ENCODE peak calls at places on chromosomes 13 and 19, in six cellular contexts. One of them, this sample, is unnamed.

GRCh38 chr13:93847162-93847561 is 620.6 kb downstream of the GPC6 start:
- DNase-seq in K562: no peak
- DNase-seq in heart right ventricle: no peak
- DNase-seq in BE2C: no peak
- DNase-seq in PC-9: no peak
- DNase-seq in mesothelial cell of epicardium: no peak
- DNase-seq in this sample: no peak

GRCh38 chr19:41894350-41894749 is 11.4 kb downstream of the ARHGEF1 start:
- DNase-seq in K562: no peak
- DNase-seq in heart right ventricle: no peak
- DNase-seq in BE2C: no peak
- DNase-seq in PC-9: no peak
- DNase-seq in mesothelial cell of epicardium: no peak
- DNase-seq in this sample: no peak

GRCh38 chr19:5470264-5470671 is 15.1 kb downstream of the ZNRF4 start:
- DNase-seq in K562: no peak
- DNase-seq in heart right ventricle: no peak
- DNase-seq in BE2C: no peak
- DNase-seq in PC-9: peak
- DNase-seq in mesothelial cell of epicardium: no peak
- DNase-seq in this sample: no peak

GRCh38 chr19:35946203-35946602 is 10.0 kb downstream of the LRFN3 start:
- DNase-seq in K562: no peak
- DNase-seq in heart right ventricle: no peak
- DNase-seq in BE2C: no peak
- DNase-seq in PC-9: no peak
- DNase-seq in mesothelial cell of epicardium: no peak
- DNase-seq in this sample: no peak

GRCh38 chr19:11444059-11444458 is 8.6 kb downstream of the PRKCSH start:
- DNase-seq in K562: no peak
- DNase-seq in heart right ventricle: no peak
- DNase-seq in BE2C: no peak
- DNase-seq in PC-9: no peak
- DNase-seq in mesothelial cell of epicardium: no peak
- DNase-seq in this sample: no peak

GRCh38 chr19:50518091-50519005 is 4.6 kb upstream of the ASPDH start:
- DNase-seq in K562: no peak
- DNase-seq in heart right ventricle: no peak
- DNase-seq in BE2C: no peak
- DNase-seq in PC-9: no peak
- DNase-seq in mesothelial cell of epicardium: no peak
- DNase-seq in this sample: no peak

GRCh38 chr13:50892162-50892944 is 17.2 kb upstream of the RNASEH2B start:
- DNase-seq in K562: no peak
- DNase-seq in heart right ventricle: no peak
- DNase-seq in BE2C: no peak
- DNase-seq in PC-9: no peak
- DNase-seq in mesothelial cell of epicardium: no peak
- DNase-seq in this sample: no peak

GRCh38 chr19:45638930-45639729 is at the start of gene EML2:
- DNase-seq in K562: peak
- DNase-seq in heart right ventricle: no peak
- DNase-seq in BE2C: peak
- DNase-seq in PC-9: no peak
- DNase-seq in mesothelial cell of epicardium: peak
- DNase-seq in this sample: peak

GRCh38 chr19:30022659-30023058 is 80.6 kb downstream of the URI1 start:
- DNase-seq in K562: no peak
- DNase-seq in heart right ventricle: no peak
- DNase-seq in BE2C: no peak
- DNase-seq in PC-9: no peak
- DNase-seq in mesothelial cell of epicardium: no peak
- DNase-seq in this sample: no peak

GRCh38 chr13:75670496-75670895 is 34.4 kb downstream of the LMO7 start:
- DNase-seq in K562: no peak
- DNase-seq in heart right ventricle: no peak
- DNase-seq in BE2C: no peak
- DNase-seq in PC-9: no peak
- DNase-seq in mesothelial cell of epicardium: no peak
- DNase-seq in this sample: no peak

GRCh38 chr19:21314676-21315075 is 14.5 kb downstream of the ZNF708 start:
- DNase-seq in K562: no peak
- DNase-seq in heart right ventricle: no peak
- DNase-seq in BE2C: no peak
- DNase-seq in PC-9: no peak
- DNase-seq in mesothelial cell of epicardium: no peak
- DNase-seq in this sample: no peak

GRCh38 chr19:14843169-14843568 is 5.6 kb downstream of the OR7A10 start:
- DNase-seq in K562: no peak
- DNase-seq in heart right ventricle: no peak
- DNase-seq in BE2C: no peak
- DNase-seq in PC-9: no peak
- DNase-seq in mesothelial cell of epicardium: no peak
- DNase-seq in this sample: no peak

GRCh38 chr13:107034236-107034635 is 466.3 kb upstream of the ARGLU1 start:
- DNase-seq in K562: no peak
- DNase-seq in heart right ventricle: no peak
- DNase-seq in BE2C: no peak
- DNase-seq in PC-9: no peak
- DNase-seq in mesothelial cell of epicardium: no peak
- DNase-seq in this sample: no peak

GRCh38 chr13:30352121-30352520 is 44.8 kb upstream of the KATNAL1 start:
- DNase-seq in K562: no peak
- DNase-seq in heart right ventricle: no peak
- DNase-seq in BE2C: no peak
- DNase-seq in PC-9: no peak
- DNase-seq in mesothelial cell of epicardium: no peak
- DNase-seq in this sample: no peak

GRCh38 chr19:42693760-42694350 is 46.4 kb downstream of the PSG3 start:
- DNase-seq in K562: peak
- DNase-seq in heart right ventricle: no peak
- DNase-seq in BE2C: peak
- DNase-seq in PC-9: peak
- DNase-seq in mesothelial cell of epicardium: no peak
- DNase-seq in this sample: no peak

GRCh38 chr19:49335071-49335783 is at the start of gene CD37:
- DNase-seq in K562: peak
- DNase-seq in heart right ventricle: no peak
- DNase-seq in BE2C: no peak
- DNase-seq in PC-9: no peak
- DNase-seq in mesothelial cell of epicardium: no peak
- DNase-seq in this sample: no peak

GRCh38 chr19:24032651-24033050 is 54.3 kb upstream of the ZNF254 start:
- DNase-seq in K562: no peak
- DNase-seq in heart right ventricle: no peak
- DNase-seq in BE2C: no peak
- DNase-seq in PC-9: no peak
- DNase-seq in mesothelial cell of epicardium: no peak
- DNase-seq in this sample: no peak

GRCh38 chr19:24033962-24034342 is 53.0 kb upstream of the ZNF254 start:
- DNase-seq in K562: no peak
- DNase-seq in heart right ventricle: peak
- DNase-seq in BE2C: peak
- DNase-seq in PC-9: peak
- DNase-seq in mesothelial cell of epicardium: peak
- DNase-seq in this sample: peak

GRCh38 chr19:24033308-24033961 is 53.6 kb upstream of the ZNF254 start:
- DNase-seq in K562: peak
- DNase-seq in heart right ventricle: peak
- DNase-seq in BE2C: peak
- DNase-seq in PC-9: peak
- DNase-seq in mesothelial cell of epicardium: peak
- DNase-seq in this sample: peak

GRCh38 chr19:24029941-24030636 is 56.9 kb upstream of the ZNF254 start:
- DNase-seq in K562: no peak
- DNase-seq in heart right ventricle: no peak
- DNase-seq in BE2C: no peak
- DNase-seq in PC-9: no peak
- DNase-seq in mesothelial cell of epicardium: no peak
- DNase-seq in this sample: no peak
- TF ChIP-seq CTCF in K562: no peak
- TF ChIP-seq CTCF in heart right ventricle: no peak
- TF ChIP-seq CTCF in BE2C: no peak
- TF ChIP-seq CTCF in PC-9: no peak
- TF ChIP-seq CTCF in mesothelial cell of epicardium: no peak
- TF ChIP-seq CTCF in this sample: no peak

GRCh38 chr19:799076-799881 is 2.0 kb downstream of the PTBP1 start:
- DNase-seq in K562: peak
- DNase-seq in heart right ventricle: no peak
- DNase-seq in BE2C: peak
- DNase-seq in PC-9: no peak
- DNase-seq in mesothelial cell of epicardium: no peak
- DNase-seq in this sample: peak
- TF ChIP-seq CTCF in K562: no peak
- TF ChIP-seq CTCF in heart right ventricle: no peak
- TF ChIP-seq CTCF in BE2C: peak
- TF ChIP-seq CTCF in PC-9: peak
- TF ChIP-seq CTCF in mesothelial cell of epicardium: no peak
- TF ChIP-seq CTCF in this sample: no peak

GRCh38 chr19:53422551-53422950 is 9.2 kb upstream of the ZNF761 start:
- DNase-seq in K562: no peak
- DNase-seq in heart right ventricle: no peak
- DNase-seq in BE2C: no peak
- DNase-seq in PC-9: no peak
- DNase-seq in mesothelial cell of epicardium: no peak
- DNase-seq in this sample: no peak

GRCh38 chr19:53424968-53425597 is 6.7 kb upstream of the ZNF761 start:
- DNase-seq in K562: peak
- DNase-seq in heart right ventricle: peak
- DNase-seq in BE2C: peak
- DNase-seq in PC-9: peak
- DNase-seq in mesothelial cell of epicardium: peak
- DNase-seq in this sample: peak
- TF ChIP-seq CTCF in K562: peak
- TF ChIP-seq CTCF in heart right ventricle: peak
- TF ChIP-seq CTCF in BE2C: peak
- TF ChIP-seq CTCF in PC-9: peak
- TF ChIP-seq CTCF in mesothelial cell of epicardium: peak
- TF ChIP-seq CTCF in this sample: peak

DNA sequence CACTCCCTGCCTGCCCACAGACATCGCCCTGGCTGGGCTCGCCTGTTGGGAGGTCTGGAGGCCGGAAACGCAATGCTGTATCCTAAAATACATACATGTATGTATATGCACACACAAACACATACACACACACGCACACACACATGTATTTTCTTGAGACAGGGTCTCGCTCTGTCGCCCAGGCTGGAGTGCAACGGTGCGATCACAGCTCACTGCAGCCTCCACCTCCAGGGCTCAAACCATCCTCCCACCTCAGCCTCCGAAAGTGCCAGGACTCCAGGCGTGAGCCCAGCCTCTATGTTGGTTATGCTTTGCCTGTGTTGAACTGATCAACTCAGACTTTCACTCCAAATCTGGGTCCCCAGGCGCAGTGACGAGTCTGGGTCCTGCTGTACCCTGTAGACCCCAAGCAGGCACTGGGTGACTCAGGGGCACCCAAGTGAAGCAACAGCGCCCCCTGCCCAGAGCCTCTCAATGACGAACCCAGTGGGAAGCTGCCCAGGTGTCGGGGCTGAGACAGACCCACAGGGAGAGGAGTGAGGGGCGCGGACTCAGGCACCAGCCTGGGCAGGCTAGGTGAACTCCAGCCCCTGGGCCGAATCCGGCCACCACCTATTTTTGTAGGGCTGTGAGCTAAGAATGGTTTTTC is 27.4 kb upstream of the CACTIN start:
- DNase-seq in K562: peak
- DNase-seq in heart right ventricle: no peak
- DNase-seq in BE2C: peak
- DNase-seq in PC-9: no peak
- DNase-seq in mesothelial cell of epicardium: no peak
- DNase-seq in this sample: no peak
- TF ChIP-seq CTCF in K562: peak
- TF ChIP-seq CTCF in heart right ventricle: no peak
- TF ChIP-seq CTCF in BE2C: peak
- TF ChIP-seq CTCF in PC-9: peak
- TF ChIP-seq CTCF in mesothelial cell of epicardium: no peak
- TF ChIP-seq CTCF in this sample: no peak

GRCh38 chr19:52570005-52570861 is at the start of gene ZNF701:
- DNase-seq in K562: peak
- DNase-seq in heart right ventricle: peak
- DNase-seq in BE2C: peak
- DNase-seq in PC-9: peak
- DNase-seq in mesothelial cell of epicardium: peak
- DNase-seq in this sample: peak
- TF ChIP-seq CTCF in K562: no peak
- TF ChIP-seq CTCF in heart right ventricle: peak
- TF ChIP-seq CTCF in BE2C: peak
- TF ChIP-seq CTCF in PC-9: peak
- TF ChIP-seq CTCF in mesothelial cell of epicardium: peak
- TF ChIP-seq CTCF in this sample: no peak

GRCh38 chr19:18488403-18488723 is 33.5 kb downstream of the ELL start:
- DNase-seq in K562: no peak
- DNase-seq in heart right ventricle: no peak
- DNase-seq in BE2C: no peak
- DNase-seq in PC-9: no peak
- DNase-seq in mesothelial cell of epicardium: no peak
- DNase-seq in this sample: no peak

GRCh38 chr19:18486746-18487145 is 35.1 kb downstream of the ELL start:
- DNase-seq in K562: no peak
- DNase-seq in heart right ventricle: no peak
- DNase-seq in BE2C: no peak
- DNase-seq in PC-9: no peak
- DNase-seq in mesothelial cell of epicardium: no peak
- DNase-seq in this sample: no peak

GRCh38 chr19:18489627-18490184 is 32.2 kb downstream of the ELL start:
- DNase-seq in K562: no peak
- DNase-seq in heart right ventricle: no peak
- DNase-seq in BE2C: no peak
- DNase-seq in PC-9: no peak
- DNase-seq in mesothelial cell of epicardium: no peak
- DNase-seq in this sample: no peak

GRCh38 chr19:18488838-18489626 is 32.8 kb downstream of the ELL start:
- DNase-seq in K562: peak
- DNase-seq in heart right ventricle: no peak
- DNase-seq in BE2C: peak
- DNase-seq in PC-9: no peak
- DNase-seq in mesothelial cell of epicardium: peak
- DNase-seq in this sample: peak

DNA sequence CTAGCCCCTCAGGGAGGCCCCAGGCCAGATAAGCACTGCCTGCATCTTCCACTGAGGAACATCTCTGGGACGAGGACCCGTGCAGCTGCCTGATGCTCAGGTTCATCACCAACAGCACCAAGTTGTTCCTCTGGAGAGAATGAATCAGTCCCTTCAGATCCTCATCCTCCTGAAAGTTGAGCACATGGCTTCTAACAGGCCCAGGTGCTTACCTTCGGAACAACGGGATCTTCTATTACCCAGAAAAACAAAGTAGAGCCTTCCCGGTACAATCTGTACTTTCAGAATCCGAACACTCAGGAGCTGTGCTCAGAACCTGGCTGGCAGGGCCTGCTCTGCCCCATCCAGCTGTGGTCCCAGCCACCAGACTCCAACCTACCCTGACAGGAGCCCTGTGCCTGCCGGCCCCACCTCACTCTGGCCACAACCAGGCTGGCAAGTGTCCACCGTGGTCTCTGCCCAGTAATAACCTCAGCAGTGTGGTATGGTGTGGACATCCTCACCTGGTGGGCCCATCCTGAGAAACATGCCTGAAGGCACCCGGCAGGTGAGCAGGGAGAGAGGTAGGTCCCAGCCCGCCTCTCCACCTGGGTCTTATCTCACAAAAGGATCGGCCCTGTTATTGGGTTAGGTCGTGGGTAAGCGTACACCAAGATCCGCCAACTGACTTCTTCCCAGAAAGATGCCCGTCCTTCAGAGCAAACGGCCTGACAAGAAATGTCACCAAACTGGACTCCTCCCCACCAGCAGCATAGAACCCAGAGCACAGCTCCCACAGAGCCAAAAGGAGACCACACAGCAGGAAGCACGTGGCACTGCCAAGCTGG is 34.1 kb downstream of the ELL start:
- DNase-seq in K562: no peak
- DNase-seq in heart right ventricle: no peak
- DNase-seq in BE2C: no peak
- DNase-seq in PC-9: no peak
- DNase-seq in mesothelial cell of epicardium: no peak
- DNase-seq in this sample: no peak
- TF ChIP-seq CTCF in K562: no peak
- TF ChIP-seq CTCF in heart right ventricle: no peak
- TF ChIP-seq CTCF in BE2C: no peak
- TF ChIP-seq CTCF in PC-9: no peak
- TF ChIP-seq CTCF in mesothelial cell of epicardium: no peak
- TF ChIP-seq CTCF in this sample: no peak

This sample was measured in nephron progenitor cell.